ENCODE peak calls at places on chromosomes 16 and 17, in six cellular contexts. P is ACHN, K is occipital lobe, S is activated T-cell treated with anti-CD3 and anti-CD28 coated beads for 24 hours, C is GM19239, U is HFF-Myc. E is an unnamed sample.
A peak's percentile ranks its signal among the peaks of the same experiment; 100 is the strongest.

GRCh38 chr17:60522889-60523626 is 3.0 kb downstream of the APPBP2 start:
- DNase-seq in P (no peak), K (no peak), S (no peak), C (no peak), U (no peak), E (no peak)

GRCh38 chr17:17300624-17301568 is 2.3 kb upstream of the NT5M start:
- DNase-seq in P (no peak), K (no peak), S (peak; percentile 44), C (no peak), U (no peak), E (peak; percentile 42)

GRCh38 chr16:81711609-81712329 is 67.3 kb upstream of the PLCG2 start:
- DNase-seq in P (peak; percentile 91), K (no peak), S (no peak), C (no peak), U (peak; percentile 70), E (peak; percentile 82)

GRCh38 chr17:43791589-43791988 is 11.4 kb downstream of the CFAP97D1 start:
- DNase-seq in P (peak; percentile 51), K (no peak), S (no peak), C (no peak), U (peak; percentile 72), E (peak; percentile 65)

GRCh38 chr16:85537795-85538401 is 75.2 kb upstream of the GSE1 start:
- DNase-seq in P (no peak), K (no peak), S (no peak), C (no peak), U (no peak), E (no peak)

GRCh38 chr17:44331249-44331760 is 6.7 kb upstream of the SLC25A39 start:
- DNase-seq in P (peak; percentile 77), K (peak; percentile 34), S (peak; percentile 63), C (peak; percentile 68), U (peak; percentile 71), E (peak; percentile 55)

GRCh38 chr16:35365675-35366074 is 1906.3 kb downstream of the TP53TG3F start:
- DNase-seq in P (no peak), K (no peak), S (no peak), C (no peak), U (no peak), E (no peak)

GRCh38 chr17:67326440-67326839 is 39.9 kb downstream of the PSMD12 start:
- DNase-seq in P (no peak), K (no peak), S (no peak), C (no peak), U (no peak), E (no peak)

GRCh38 chr17:82297804-82298537 is 19.4 kb downstream of the CD7 start:
- DNase-seq in P (peak; percentile 86), K (peak; percentile 76), S (peak; percentile 88), C (peak; percentile 90), U (peak; percentile 71), E (peak; percentile 96)

GRCh38 chr17:1997587-1998425 is 27.3 kb downstream of the RTN4RL1 start:
- DNase-seq in P (peak; percentile 34), K (no peak), S (no peak), C (no peak), U (no peak), E (no peak)

GRCh38 chr16:69520800-69521602 is 44.8 kb upstream of the NFAT5 start:
- DNase-seq in P (no peak), K (no peak), S (no peak), C (no peak), U (no peak), E (no peak)

GRCh38 chr17:46978489-46979022 is 497 bp downstream of the RPRML start:
- DNase-seq in P (no peak), K (no peak), S (no peak), C (no peak), U (no peak), E (no peak)

GRCh38 chr16:89122322-89122831 is 28.7 kb downstream of the ACSF3 start:
- DNase-seq in P (no peak), K (no peak), S (no peak), C (peak; percentile 76), U (no peak), E (no peak)

GRCh38 chr17:5861246-5861645 is 208.9 kb upstream of the WSCD1 start:
- DNase-seq in P (no peak), K (no peak), S (no peak), C (no peak), U (no peak), E (no peak)

GRCh38 chr17:8016632-8017424 is 14.4 kb downstream of the GUCY2D start:
- DNase-seq in P (peak; percentile 65), K (no peak), S (peak; percentile 31), C (no peak), U (no peak), E (peak; percentile 15)

GRCh38 chr17:37650419-37651003 is 7.3 kb upstream of the DDX52 start:
- DNase-seq in P (peak; percentile 73), K (no peak), S (no peak), C (no peak), U (no peak), E (peak; percentile 45)

GRCh38 chr16:57262841-57263584 is 18.0 kb downstream of the ARL2BP start:
- DNase-seq in P (no peak), K (no peak), S (no peak), C (no peak), U (no peak), E (no peak)

GRCh38 chr17:40791808-40792436 is 7.8 kb downstream of the KRT28 start:
- DNase-seq in P (peak; percentile 71), K (no peak), S (no peak), C (no peak), U (no peak), E (peak; percentile 41)

GRCh38 chr16:57107324-57107922 is 15.0 kb downstream of the CPNE2 start:
- DNase-seq in P (no peak), K (no peak), S (no peak), C (no peak), U (no peak), E (no peak)

GRCh38 chr16:23124315-23124714 is 24.9 kb downstream of the USP31 start:
- DNase-seq in P (peak; percentile 69), K (no peak), S (no peak), C (no peak), U (peak; percentile 26), E (peak; percentile 75)

GRCh38 chr17:66715745-66716156 is 119.2 kb upstream of the CACNG5 start:
- DNase-seq in P (peak; percentile 60), K (no peak), S (no peak), C (peak; percentile 36), U (peak; percentile 57), E (peak; percentile 55)

GRCh38 chr17:3603119-3603869 is 5.9 kb downstream of the TRPV1 start:
- DNase-seq in P (no peak), K (no peak), S (no peak), C (no peak), U (peak; percentile 79), E (peak; percentile 51)

GRCh38 chr16:29148867-29149272 is 164.0 kb downstream of the LAT start:
- DNase-seq in P (no peak), K (no peak), S (peak; percentile 41), C (no peak), U (no peak), E (no peak)

GRCh38 chr17:50063516-50064252 is 7.8 kb downstream of the ITGA3 start:
- DNase-seq in P (peak; percentile 57), K (no peak), S (no peak), C (no peak), U (no peak), E (no peak)

GRCh38 chr17:36600936-36601302 is 464 bp upstream of the MRM1 start:
- DNase-seq in P (peak; percentile 18), K (no peak), S (no peak), C (no peak), U (no peak), E (no peak)

GRCh38 chr16:80733366-80733901 is 71.0 kb downstream of the CDYL2 start:
- DNase-seq in P (no peak), K (no peak), S (no peak), C (no peak), U (no peak), E (no peak)

GRCh38 chr17:60971515-60972369 is 294.1 kb downstream of the BCAS3 start:
- DNase-seq in P (peak; percentile 60), K (no peak), S (peak; percentile 21), C (peak; percentile 17), U (peak; percentile 25), E (peak; percentile 48)

GRCh38 chr17:28240688-28241340 is 78.2 kb upstream of the TMEM97 start:
- DNase-seq in P (no peak), K (no peak), S (no peak), C (no peak), U (no peak), E (no peak)